ENCODE peak calls at places on chromosomes 6 and 20, in ten cellular contexts. P is HT1080; A is activated CD8-positive, alpha-beta memory T cell treated with anti-CD3 and anti-CD28 coated beads for 4 hours; Y is hepatocyte; Q is fibroblast of the aortic adventitia; M is amniotic stem cell; H is stimulated activated CD8-positive, alpha-beta memory T cell treated with anti-CD3 and anti-CD28 coated beads, Interleukin-4, amount 100 ng/mL, for 48 hours; C is tibial artery; U is T-helper 1 cell; J is NCI-H1092. B is an unnamed sample.

GRCh38 chr6:159758031-159759001 is 3.5 kb upstream of the ACAT2 start:
- DNase-seq in P (peak), A (no peak), Y (peak), Q (peak), M (no peak), H (no peak), C (no peak), U (no peak), J (no peak), B (no peak)

GRCh38 chr20:2137552-2138201 is 36.0 kb downstream of the STK35 start:
- DNase-seq in P (peak), A (no peak), Y (no peak), Q (peak), M (peak), H (no peak), C (no peak), U (no peak), J (no peak), B (no peak)

GRCh38 chr6:160070427-160070826 is 51.2 kb upstream of the SLC22A1 start:
- DNase-seq in P (no peak), A (no peak), Y (no peak), Q (no peak), M (no peak), H (no peak), C (no peak), U (no peak), J (no peak), B (no peak)

GRCh38 chr6:40164345-40164755 is 230.1 kb upstream of the MOCS1 start:
- DNase-seq in P (peak), A (no peak), Y (no peak), Q (no peak), M (no peak), H (no peak), C (no peak), U (no peak), J (no peak), B (peak)

GRCh38 chr20:36086767-36087166 is 67.8 kb upstream of the EPB41L1 start:
- DNase-seq in P (no peak), A (no peak), Y (no peak), Q (no peak), M (no peak), H (no peak), C (no peak), U (no peak), J (no peak), B (no peak)

GRCh38 chr6:113762611-113763010 is 94.5 kb upstream of the MARCKS start:
- DNase-seq in P (no peak), A (no peak), Y (no peak), Q (no peak), M (no peak), H (no peak), C (no peak), U (no peak), J (no peak), B (no peak)

GRCh38 chr6:71228461-71229041 is 60.1 kb upstream of the OGFRL1 start:
- DNase-seq in P (peak), A (no peak), Y (no peak), Q (peak), M (no peak), H (no peak), C (no peak), U (no peak), J (no peak), B (no peak)

GRCh38 chr20:3576363-3576762 is 86.8 kb downstream of the GFRA4 start:
- DNase-seq in P (no peak), A (no peak), Y (no peak), Q (no peak), M (no peak), H (no peak), C (no peak), U (no peak), J (no peak), B (no peak)

GRCh38 chr6:98137391-98137790 is 697.0 kb upstream of the POU3F2 start:
- DNase-seq in P (no peak), A (no peak), Y (no peak), Q (no peak), M (no peak), H (no peak), C (no peak), U (no peak), J (no peak), B (no peak)

GRCh38 chr6:134111062-134111677 is 58.7 kb upstream of the SLC2A12 start:
- DNase-seq in P (peak), A (no peak), Y (peak), Q (peak), M (peak), H (peak), C (no peak), U (no peak), J (no peak), B (no peak)

B was measured in hypothalamus.